ENCODE peak calls at places on chromosomes 16 and 17, in five cellular contexts. O is H1, V is K562, G is HepG2, W is GM12878. F is an unnamed sample.

GRCh38 chr16:12142157-12142556 is 165.6 kb downstream of the SNX29 start:
- DNase-seq in O (no peak), G (no peak), V (no peak), W (no peak), F (no peak)

GRCh38 chr16:71746442-71747046 is 22.0 kb upstream of the PHLPP2 start:
- DNase-seq in W (no peak), O (no peak), G (peak), V (peak), F (no peak)

GRCh38 chr16:63361032-63361624 is 1324.9 kb upstream of the CDH8 start:
- DNase-seq in V (peak), G (peak), W (no peak), O (no peak), F (no peak)

GRCh38 chr17:80503921-80504320 is 27.5 kb upstream of the NPTX1 start:
- DNase-seq in G (no peak), V (no peak), O (no peak), W (no peak), F (no peak)

GRCh38 chr16:22380529-22380928 is 6.1 kb upstream of the CDR2 start:
- DNase-seq in W (no peak), V (no peak), G (no peak), O (no peak), F (no peak)

GRCh38 chr17:30296499-30297038 is 4.8 kb upstream of the BLMH start:
- DNase-seq in G (no peak), W (no peak), O (no peak), V (no peak), F (no peak)

GRCh38 chr17:43615952-43616351 is 45.8 kb downstream of the MEOX1 start:
- DNase-seq in W (no peak), G (no peak), V (no peak), O (no peak), F (no peak)

GRCh38 chr16:79158337-79158736 is 442.2 kb downstream of the MAF start:
- DNase-seq in W (no peak), V (no peak), O (no peak), G (no peak), F (no peak)

GRCh38 chr16:67055712-67056487 is 27.0 kb downstream of the CBFB start:
- DNase-seq in V (peak), W (no peak), G (peak), O (no peak), F (no peak)

GRCh38 chr17:309361-309888 is 43.2 kb downstream of the RPH3AL start:
- DNase-seq in G (peak), W (no peak), V (peak), O (peak), F (peak)

GRCh38 chr16:23316232-23316631 is 14.1 kb downstream of the SCNN1B start:
- DNase-seq in G (no peak), V (no peak), W (no peak), O (no peak), F (no peak)

GRCh38 chr16:79090966-79091365 is 509.6 kb downstream of the MAF start:
- DNase-seq in W (no peak), O (no peak), V (no peak), G (no peak), F (no peak)

GRCh38 chr17:74063439-74063838 is 140.0 kb upstream of the RPL38 start:
- DNase-seq in V (no peak), W (no peak), G (no peak), O (no peak), F (no peak)

GRCh38 chr17:41647940-41648410 is 23.6 kb upstream of the KRT17 start:
- DNase-seq in O (peak), W (no peak), V (peak), G (peak), F (peak)

GRCh38 chr16:84460406-84461028 is 43.9 kb downstream of the MEAK7 start:
- DNase-seq in O (no peak), G (no peak), W (no peak), V (no peak), F (no peak)

GRCh38 chr17:30229012-30229411 is 6.5 kb downstream of the SLC6A4 start:
- DNase-seq in W (no peak), V (no peak), O (no peak), G (peak), F (no peak)

GRCh38 chr17:47279062-47279801 is 25.6 kb downstream of the ITGB3 start:
- DNase-seq in G (no peak), W (peak), O (no peak), V (peak), F (no peak)

GRCh38 chr17:81250286-81251090 is 11.4 kb downstream of the NDUFAF8 start:
- DNase-seq in W (no peak), V (no peak), O (no peak), G (no peak), F (no peak)

GRCh38 chr17:73166731-73167581 is 2.1 kb downstream of the SSTR2 start:
- DNase-seq in G (no peak), W (no peak), V (no peak), O (no peak), F (no peak)

GRCh38 chr17:64133546-64134215 is 3.7 kb upstream of the ERN1 start:
- DNase-seq in V (peak), W (no peak), G (peak), O (no peak), F (no peak)

GRCh38 chr16:57041182-57042156 is 50.9 kb upstream of the CPNE2 start:
- DNase-seq in W (peak), O (no peak), G (no peak), V (no peak), F (no peak)

GRCh38 chr17:75908201-75908600 is 3.5 kb upstream of the MRPL38 start:
- DNase-seq in V (no peak), W (no peak), O (no peak), G (no peak), F (no peak)

GRCh38 chr17:81385320-81386111 is 9.7 kb upstream of the BAHCC1 start:
- DNase-seq in G (peak), W (no peak), O (no peak), V (no peak), F (no peak)

GRCh38 chr17:7015587-7016020 is 3.2 kb downstream of the RNASEK start:
- DNase-seq in W (no peak), G (no peak), V (no peak), O (no peak), F (no peak)
- TF ChIP-seq ATF2 in W (no peak), G (no peak), V (no peak), O (no peak), F (no peak)

GRCh38 chr16:85718682-85719081 is 29.9 kb upstream of the GINS2 start:
- DNase-seq in G (peak), W (no peak), V (peak), O (peak), F (peak)
- TF ChIP-seq ATF2 in G (no peak), W (no peak), V (no peak), O (no peak), F (no peak)

GRCh38 chr17:65666869-65667268 is 105.4 kb upstream of the AXIN2 start:
- DNase-seq in O (no peak), V (no peak), W (no peak), G (no peak), F (no peak)

GRCh38 chr17:65667656-65668055 is 106.2 kb upstream of the AXIN2 start:
- DNase-seq in O (no peak), W (no peak), V (no peak), G (no peak), F (no peak)

GRCh38 chr17:65674246-65675045 is 113.0 kb upstream of the AXIN2 start:
- DNase-seq in V (no peak), W (no peak), G (no peak), O (no peak), F (no peak)

GRCh38 chr17:65668211-65668610 is 106.8 kb upstream of the AXIN2 start:
- DNase-seq in G (no peak), V (no peak), O (no peak), W (no peak), F (no peak)

GRCh38 chr17:65670667-65671371 is 109.4 kb upstream of the AXIN2 start:
- DNase-seq in V (no peak), W (no peak), O (no peak), G (peak), F (no peak)
- TF ChIP-seq ATF2 in V (no peak), W (no peak), O (no peak), G (peak), F (no peak)

GRCh38 chr16:54208262-54208661 is 78.3 kb downstream of the IRX3 start:
- DNase-seq in G (no peak), V (no peak), W (no peak), O (no peak), F (no peak)
- TF ChIP-seq ATF2 in G (no peak), V (no peak), W (no peak), O (no peak), F (no peak)

F was measured in WTC11.